ENCODE peak calls at places on chromosomes 1 and 21, in nine cellular contexts. D is sigmoid colon, A is fibroblast of mammary gland, J is heart right ventricle, B is A549, N is AG04449, K is transverse colon, I is HFF-Myc, W is left lung. C is an unnamed sample.

GRCh38 chr21:45651921-45652320 is 8.4 kb downstream of the PCBP3 start:
- DNase-seq in I (no peak), A (no peak), D (no peak), N (no peak), B (no peak), W (no peak), J (no peak), K (no peak), C (no peak)

GRCh38 chr21:42844411-42845113 is 34.8 kb downstream of the WDR4 start:
- DNase-seq in B (no peak), J (peak; percentile 65), A (no peak), D (peak; percentile 82), K (no peak), N (no peak), W (peak; percentile 65), I (no peak), C (no peak)

GRCh38 chr1:1082239-1083180 is 8.4 kb upstream of the RNF223 start:
- DNase-seq in K (peak; percentile 6), N (no peak), J (peak; percentile 16), D (peak; percentile 66), A (no peak), W (peak; percentile 27), I (no peak), B (no peak), C (no peak)

GRCh38 chr1:28200234-28200873 is 23.9 kb upstream of the PTAFR start:
- DNase-seq in D (no peak), K (no peak), J (no peak), N (no peak), I (no peak), W (no peak), A (no peak), B (no peak), C (no peak)

GRCh38 chr1:36793452-36793851 is 240.9 kb downstream of the GRIK3 start:
- DNase-seq in I (no peak), K (no peak), N (no peak), W (no peak), A (no peak), J (no peak), D (no peak), B (no peak), C (no peak)

GRCh38 chr1:75198163-75198562 is 64.0 kb downstream of the LHX8 start:
- DNase-seq in J (no peak), D (no peak), A (no peak), I (no peak), N (no peak), K (no peak), W (no peak), B (no peak), C (no peak)

GRCh38 chr21:27721675-27722074 is 754.8 kb upstream of the ADAMTS5 start:
- DNase-seq in A (no peak), N (no peak), W (no peak), D (no peak), I (no peak), K (no peak), J (no peak), B (no peak), C (no peak)

GRCh38 chr1:1137256-1138045 is 21.6 kb upstream of the C1orf159 start:
- DNase-seq in J (no peak), D (no peak), N (no peak), A (no peak), B (no peak), I (no peak), W (no peak), K (peak; percentile 80), C (no peak)

GRCh38 chr21:32717851-32718316 is 9.9 kb downstream of the SYNJ1 start:
- DNase-seq in I (no peak), N (no peak), B (no peak), K (no peak), J (no peak), D (no peak), A (no peak), W (no peak), C (no peak)

GRCh38 chr1:173714759-173715537 is at the start of gene KLHL20:
- DNase-seq in B (peak; percentile 93), D (peak; percentile 89), I (peak; percentile 77), A (peak; percentile 90), J (peak; percentile 73), N (peak; percentile 62), K (peak; percentile 86), W (peak; percentile 84), C (peak; percentile 73)

GRCh38 chr1:167627865-167628641 is 2.0 kb upstream of the RCSD1 start:
- DNase-seq in W (no peak), K (peak; percentile 67), I (no peak), N (no peak), D (no peak), B (no peak), A (no peak), J (no peak), C (peak; percentile 51)

GRCh38 chr1:162859210-162859609 is 1.8 kb downstream of the CCDC190 start:
- DNase-seq in D (no peak), J (no peak), K (no peak), B (no peak), W (no peak), I (no peak), N (no peak), A (no peak), C (no peak)

GRCh38 chr1:3899776-3900149 is 309 bp downstream of the C1orf174 start:
- DNase-seq in I (no peak), A (no peak), J (no peak), D (no peak), K (no peak), B (no peak), N (no peak), W (no peak), C (no peak)

GRCh38 chr1:218371927-218372672 is 27.0 kb downstream of the TGFB2 start:
- DNase-seq in J (no peak), W (no peak), B (no peak), N (no peak), A (peak; percentile 75), K (no peak), D (peak; percentile 65), I (peak; percentile 52), C (no peak)

GRCh38 chr1:186014370-186015030 is 280.3 kb downstream of the HMCN1 start:
- DNase-seq in A (peak; percentile 56), B (no peak), K (no peak), I (no peak), N (peak; percentile 34), D (no peak), W (no peak), J (no peak), C (no peak)

GRCh38 chr1:8113257-8114220 is 87.4 kb upstream of the ERRFI1 start:
- DNase-seq in J (no peak), K (no peak), W (no peak), I (no peak), B (no peak), D (no peak), N (no peak), A (peak; percentile 40), C (no peak)

GRCh38 chr1:110498270-110498669 is 20.7 kb downstream of the KCNA10 start:
- DNase-seq in N (no peak), A (no peak), W (no peak), B (no peak), I (no peak), D (no peak), K (no peak), J (no peak), C (no peak)

GRCh38 chr1:110494522-110495406 is 24.2 kb downstream of the KCNA10 start:
- DNase-seq in N (no peak), D (no peak), A (no peak), K (no peak), I (no peak), B (no peak), J (no peak), W (no peak), C (no peak)

GRCh38 chr1:110494036-110494435 is 24.9 kb downstream of the KCNA10 start:
- DNase-seq in N (no peak), W (no peak), A (no peak), I (no peak), J (no peak), D (no peak), K (no peak), B (no peak), C (no peak)

GRCh38 chr1:110493059-110493458 is 25.9 kb downstream of the KCNA10 start:
- DNase-seq in J (no peak), W (no peak), N (no peak), A (no peak), D (no peak), I (no peak), B (no peak), K (no peak), C (no peak)

GRCh38 chr1:110495926-110496600 is 22.9 kb downstream of the KCNA10 start:
- DNase-seq in B (peak; percentile 66), I (peak; percentile 45), J (peak; percentile 49), K (peak; percentile 82), D (peak; percentile 83), N (peak; percentile 28), W (peak; percentile 67), A (peak; percentile 70), C (peak; percentile 66)
- TF ChIP-seq CTCF in B (peak; percentile 89), I (peak; percentile 90), J (peak; percentile 79), K (peak; percentile 91), D (no peak), N (peak; percentile 78), W (peak; percentile 88), A (peak; percentile 95), C (peak; percentile 98)

DNA sequence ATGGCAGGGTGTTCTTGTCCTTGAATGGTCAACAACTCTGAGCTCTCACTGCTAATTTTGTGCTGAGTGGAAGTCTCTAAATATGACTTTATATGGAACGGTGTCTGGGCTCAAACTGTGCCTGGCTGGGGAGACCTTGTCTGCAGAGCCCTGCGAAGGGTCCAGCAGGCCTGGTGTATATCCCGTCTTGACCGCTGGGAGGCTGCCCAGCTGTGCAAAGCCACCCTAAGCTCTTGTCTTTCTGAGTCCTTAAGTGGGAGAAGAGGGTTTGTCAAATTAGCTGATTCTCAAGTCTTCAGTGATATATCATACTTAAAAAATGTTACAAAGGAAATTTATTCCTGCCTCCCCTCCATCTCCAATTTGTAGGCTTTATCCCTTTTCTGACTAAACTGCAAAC is 198.7 kb downstream of the KCNJ6 start:
- DNase-seq in K (no peak), N (no peak), I (no peak), J (no peak), A (no peak), W (no peak), B (no peak), D (no peak), C (no peak)
- TF ChIP-seq CTCF in K (no peak), N (no peak), I (no peak), J (no peak), A (no peak), W (no peak), B (no peak), D (no peak), C (no peak)

DNA sequence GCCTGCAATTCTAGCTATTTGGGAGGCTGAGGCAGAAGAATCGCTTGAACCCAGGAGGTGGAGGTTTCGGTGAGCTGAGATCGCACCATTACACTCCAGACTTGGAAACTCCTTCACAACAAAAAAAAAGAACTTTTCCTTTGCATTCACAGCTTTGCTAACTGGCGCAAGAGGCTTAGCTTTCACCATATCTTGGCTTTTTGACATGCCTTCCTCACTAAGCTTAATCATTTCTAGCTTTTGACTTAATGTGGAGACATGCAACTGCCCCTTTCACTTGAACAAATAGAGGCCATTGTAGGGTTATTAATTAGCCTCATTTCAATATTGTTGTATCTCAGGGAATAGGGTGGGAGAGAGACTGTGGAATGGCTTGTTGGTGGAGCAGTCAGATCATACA is 8.7 kb downstream of the KPNA6 start:
- DNase-seq in K (no peak), J (no peak), A (no peak), N (no peak), I (no peak), W (no peak), D (no peak), B (no peak), C (no peak)
- TF ChIP-seq CTCF in K (no peak), J (no peak), A (no peak), N (no peak), I (no peak), W (no peak), D (no peak), B (no peak), C (no peak)

GRCh38 chr1:109488201-109488600 is 4.5 kb downstream of the ATXN7L2 start:
- DNase-seq in J (no peak), W (no peak), K (no peak), N (no peak), D (no peak), B (peak; percentile 28), A (peak; percentile 16), I (no peak), C (no peak)
- TF ChIP-seq CTCF in J (no peak), W (no peak), K (no peak), N (no peak), D (no peak), B (no peak), A (no peak), I (no peak), C (no peak)